ENCODE peak calls at places on chromosome 1, in eight cellular contexts. One of them, this sample, is unnamed.
A peak's percentile ranks its signal among the peaks of the same experiment; 100 is the strongest.

GRCh38 chr1:47630346-47630745 is 192.5 kb downstream of the FOXD2 start:
- DNase-seq in stimulated activated naive CD4-positive, alpha-beta T cell: no peak
- DNase-seq in lung: no peak
- DNase-seq in GM19239: no peak
- DNase-seq in neuronal stem cell: no peak
- DNase-seq in DMS53: no peak
- DNase-seq in smooth muscle cell of the brain vasculature: no peak
- DNase-seq in ecto neural progenitor cell: no peak
- DNase-seq in this sample: no peak

GRCh38 chr1:242784074-242784473 is 259.6 kb upstream of the PLD5 start:
- DNase-seq in stimulated activated naive CD4-positive, alpha-beta T cell: no peak
- DNase-seq in lung: no peak
- DNase-seq in GM19239: no peak
- DNase-seq in neuronal stem cell: peak; percentile 14
- DNase-seq in DMS53: no peak
- DNase-seq in smooth muscle cell of the brain vasculature: no peak
- DNase-seq in ecto neural progenitor cell: no peak
- DNase-seq in this sample: no peak

GRCh38 chr1:223674119-223674890 is 8.8 kb upstream of the CAPN8 start:
- DNase-seq in stimulated activated naive CD4-positive, alpha-beta T cell: no peak
- DNase-seq in lung: no peak
- DNase-seq in GM19239: no peak
- DNase-seq in neuronal stem cell: no peak
- DNase-seq in DMS53: no peak
- DNase-seq in smooth muscle cell of the brain vasculature: no peak
- DNase-seq in ecto neural progenitor cell: no peak
- DNase-seq in this sample: no peak

GRCh38 chr1:97668945-97669344 is 251.9 kb downstream of the DPYD start:
- DNase-seq in stimulated activated naive CD4-positive, alpha-beta T cell: no peak
- DNase-seq in lung: no peak
- DNase-seq in GM19239: no peak
- DNase-seq in neuronal stem cell: no peak
- DNase-seq in DMS53: peak; percentile 63
- DNase-seq in smooth muscle cell of the brain vasculature: no peak
- DNase-seq in ecto neural progenitor cell: no peak
- DNase-seq in this sample: no peak

GRCh38 chr1:1899266-1899966 is 8.5 kb upstream of the GNB1 start:
- DNase-seq in stimulated activated naive CD4-positive, alpha-beta T cell: peak; percentile 14
- DNase-seq in lung: no peak
- DNase-seq in GM19239: no peak
- DNase-seq in neuronal stem cell: no peak
- DNase-seq in DMS53: peak; percentile 58
- DNase-seq in smooth muscle cell of the brain vasculature: no peak
- DNase-seq in ecto neural progenitor cell: no peak
- DNase-seq in this sample: peak; percentile 58

GRCh38 chr1:235313931-235314678 is 13.9 kb downstream of the ARID4B start:
- DNase-seq in stimulated activated naive CD4-positive, alpha-beta T cell: no peak
- DNase-seq in lung: no peak
- DNase-seq in GM19239: no peak
- DNase-seq in neuronal stem cell: no peak
- DNase-seq in DMS53: no peak
- DNase-seq in smooth muscle cell of the brain vasculature: no peak
- DNase-seq in ecto neural progenitor cell: no peak
- DNase-seq in this sample: no peak

GRCh38 chr1:22709891-22710687 is 550 bp upstream of the EPHB2 start:
- DNase-seq in stimulated activated naive CD4-positive, alpha-beta T cell: peak; percentile 14
- DNase-seq in lung: no peak
- DNase-seq in GM19239: peak; percentile 55
- DNase-seq in neuronal stem cell: peak; percentile 73
- DNase-seq in DMS53: peak; percentile 82
- DNase-seq in smooth muscle cell of the brain vasculature: no peak
- DNase-seq in ecto neural progenitor cell: peak; percentile 83
- DNase-seq in this sample: no peak

GRCh38 chr1:16903458-16903796 is 7.6 kb downstream of the RNU1-2 start:
- DNase-seq in stimulated activated naive CD4-positive, alpha-beta T cell: no peak
- DNase-seq in lung: no peak
- DNase-seq in GM19239: no peak
- DNase-seq in neuronal stem cell: no peak
- DNase-seq in DMS53: peak; percentile 58
- DNase-seq in smooth muscle cell of the brain vasculature: no peak
- DNase-seq in ecto neural progenitor cell: no peak
- DNase-seq in this sample: no peak

This sample was measured in GM13976.